ENCODE peak calls at places on chromosomes 1 and 21, in seven cellular contexts. J is dorsolateral prefrontal cortex; F is A172; X is activated naive CD4-positive, alpha-beta T cell; O is activated CD4-positive, alpha-beta T cell treated with anti-CD3 and anti-CD28 coated beads for 36 hours; E is RWPE1; A is CD8-positive, alpha-beta memory T cell. D is an unnamed sample.

GRCh38 chr1:235892080-235892670 is 25.5 kb upstream of the LYST start:
- DNase-seq in F (no peak), O (no peak), E (no peak), J (no peak), A (no peak), X (no peak), D (no peak)

GRCh38 chr1:18353528-18353927 is 127.2 kb upstream of the KLHDC7A start:
- DNase-seq in F (no peak), J (no peak), A (no peak), X (no peak), O (no peak), E (no peak), D (no peak)

GRCh38 chr21:35043549-35043948 is 5.6 kb downstream of the RUNX1 start:
- DNase-seq in E (no peak), J (no peak), F (no peak), A (no peak), X (no peak), O (no peak), D (no peak)

GRCh38 chr1:206971029-206971655 is 882 bp upstream of the FCAMR start:
- DNase-seq in E (no peak), A (no peak), F (no peak), O (no peak), J (no peak), X (no peak), D (no peak)

GRCh38 chr1:85357817-85358216 is 81.4 kb upstream of the BCL10 start:
- DNase-seq in F (no peak), J (no peak), X (no peak), O (no peak), E (no peak), A (no peak), D (no peak)

GRCh38 chr1:75087278-75087677 is 46.9 kb upstream of the LHX8 start:
- DNase-seq in X (no peak), F (no peak), E (no peak), A (no peak), J (no peak), O (no peak), D (no peak)

GRCh38 chr1:2399890-2400575 is 8.4 kb downstream of the RER1 start:
- DNase-seq in E (no peak), O (no peak), X (no peak), J (no peak), F (no peak), A (no peak), D (no peak)

GRCh38 chr1:27931184-27931583 is 3.6 kb upstream of the SMPDL3B start:
- DNase-seq in J (no peak), A (no peak), E (no peak), F (no peak), O (no peak), X (no peak), D (no peak)

GRCh38 chr1:33185541-33185940 is 3.7 kb upstream of the TRIM62 start:
- DNase-seq in A (no peak), J (no peak), X (no peak), O (no peak), E (no peak), F (no peak), D (no peak)

GRCh38 chr1:227155688-227156087 is 162.6 kb downstream of the CDC42BPA start:
- DNase-seq in X (no peak), E (no peak), A (no peak), O (no peak), J (no peak), F (no peak), D (no peak)

GRCh38 chr1:208652300-208653160 is 408.3 kb upstream of the PLXNA2 start:
- DNase-seq in J (peak), F (peak), E (peak), A (no peak), O (peak), X (no peak), D (peak)

GRCh38 chr1:69861641-69862040 is 293.9 kb downstream of the LRRC7 start:
- DNase-seq in O (no peak), J (no peak), A (no peak), X (no peak), F (no peak), E (no peak), D (no peak)

GRCh38 chr1:197388801-197389200 is 120.7 kb downstream of the CRB1 start:
- DNase-seq in E (no peak), F (no peak), X (no peak), A (no peak), O (no peak), J (no peak), D (no peak)

GRCh38 chr1:59699227-59699847 is 115.4 kb upstream of the HOOK1 start:
- DNase-seq in E (peak), J (peak), A (no peak), F (peak), X (no peak), O (peak), D (peak)

GRCh38 chr1:33943978-33944377 is 80.1 kb downstream of the HMGB4 start:
- DNase-seq in E (no peak), J (no peak), F (peak), A (no peak), O (no peak), X (no peak), D (peak)